ENCODE peak calls at places on chromosome 20, in five cellular contexts. S, N, V, J and E are unnamed samples.

GRCh38 chr20:60999256-60999655 is 252.8 kb upstream of the CDH4 start:
- DNase-seq in J (no peak), S (no peak), V (no peak), N (no peak), E (no peak)

GRCh38 chr20:20894280-20894679 is 181.8 kb upstream of the RALGAPA2 start:
- DNase-seq in N (no peak), J (no peak), S (no peak), V (no peak), E (no peak)

GRCh38 chr20:9609892-9610502 is 95.6 kb downstream of the LAMP5 start:
- DNase-seq in V (no peak), N (peak; percentile 27), S (peak; percentile 57), J (peak; percentile 28), E (no peak)

GRCh38 chr20:50083034-50083433 is 29.9 kb downstream of the UBE2V1 start:
- DNase-seq in J (no peak), N (no peak), V (peak; percentile 58), S (peak; percentile 10), E (no peak)

GRCh38 chr20:2084703-2085102 is 16.9 kb upstream of the STK35 start:
- DNase-seq in N (no peak), S (no peak), J (no peak), V (no peak), E (no peak)

GRCh38 chr20:21640556-21640955 is 64.9 kb upstream of the PAX1 start:
- DNase-seq in V (no peak), S (no peak), J (no peak), N (no peak), E (no peak)

GRCh38 chr20:16393836-16394235 is 179.4 kb downstream of the KIF16B start:
- DNase-seq in J (no peak), N (no peak), S (no peak), V (no peak), E (no peak)

GRCh38 chr20:58692579-58693225 is at the start of gene NPEPL1:
- DNase-seq in N (peak; percentile 59), S (no peak), V (peak; percentile 95), J (peak; percentile 80), E (peak; percentile 83)

GRCh38 chr20:46688151-46689081 is 828 bp downstream of the TP53RK start:
- DNase-seq in J (no peak), N (no peak), S (no peak), V (no peak), E (no peak)

GRCh38 chr20:8183526-8183925 is 51.5 kb downstream of the PLCB1 start:
- DNase-seq in S (no peak), V (no peak), J (no peak), N (no peak), E (no peak)

GRCh38 chr20:64176548-64177419 is 12.5 kb downstream of the MYT1 start:
- DNase-seq in V (no peak), J (peak; percentile 44), S (no peak), N (no peak), E (no peak)

GRCh38 chr20:25275813-25276532 is 28.1 kb downstream of the PYGB start:
- DNase-seq in J (peak; percentile 24), N (peak; percentile 1), S (peak; percentile 34), V (peak; percentile 74), E (peak; percentile 34)

GRCh38 chr20:20130399-20130798 is 78.1 kb downstream of the CFAP61 start:
- DNase-seq in J (no peak), S (no peak), N (no peak), V (no peak), E (no peak)

DNA sequence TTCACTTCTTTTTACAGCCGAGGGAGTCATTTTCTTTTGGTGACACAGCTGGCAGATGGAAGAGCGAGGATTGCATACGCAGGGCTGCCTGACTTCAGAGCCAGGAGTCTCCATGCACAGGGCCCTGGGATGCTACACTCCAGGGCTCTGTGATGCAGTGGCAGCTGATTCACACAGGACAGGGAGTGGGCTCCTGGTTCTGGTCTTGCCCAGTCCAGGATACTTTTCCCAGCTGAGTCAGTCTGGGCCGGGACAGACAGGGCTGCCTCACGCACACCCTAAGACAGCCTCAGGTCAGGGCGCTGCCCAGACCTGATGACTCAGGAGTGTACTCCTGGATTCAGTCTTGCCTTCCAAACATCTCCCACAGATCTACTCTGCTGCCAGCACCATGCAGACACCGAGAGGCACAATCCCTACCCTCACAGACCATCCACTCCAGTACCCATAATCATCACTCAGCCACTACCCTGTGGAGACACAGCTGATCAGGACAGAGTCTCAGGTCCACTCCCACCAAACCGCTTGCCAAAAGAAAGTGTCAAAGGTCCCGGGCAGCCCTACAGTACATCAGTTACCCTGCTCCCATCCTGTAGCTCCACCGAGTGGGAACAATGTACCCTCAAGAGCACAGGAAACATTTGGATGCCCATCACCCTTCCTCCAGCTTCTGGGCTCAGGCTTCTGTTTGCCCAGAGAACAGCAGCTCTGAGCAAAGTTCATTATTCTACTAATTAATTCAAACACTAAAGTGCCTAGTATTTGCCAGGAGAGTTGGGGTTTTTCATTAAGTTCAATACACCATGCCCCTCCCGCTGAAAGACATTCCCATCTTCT is 11.5 kb downstream of the SDC4 start:
- DNase-seq in J (no peak), S (peak; percentile 69), N (no peak), V (no peak), E (peak; percentile 87)
- TF ChIP-seq CTCF in J (no peak), S (no peak), N (no peak), V (no peak), E (no peak)

GRCh38 chr20:17453592-17453991 is 77.6 kb downstream of the BFSP1 start:
- DNase-seq in V (no peak), N (no peak), J (no peak), S (no peak), E (no peak)

GRCh38 chr20:17452441-17452840 is 78.7 kb downstream of the BFSP1 start:
- DNase-seq in J (no peak), S (no peak), N (no peak), V (no peak), E (no peak)

GRCh38 chr20:17460119-17460518 is 71.1 kb downstream of the BFSP1 start:
- DNase-seq in V (no peak), J (no peak), S (no peak), N (no peak), E (no peak)

GRCh38 chr20:17457064-17457463 is 74.1 kb downstream of the BFSP1 start:
- DNase-seq in V (no peak), N (no peak), S (no peak), J (no peak), E (no peak)

DNA sequence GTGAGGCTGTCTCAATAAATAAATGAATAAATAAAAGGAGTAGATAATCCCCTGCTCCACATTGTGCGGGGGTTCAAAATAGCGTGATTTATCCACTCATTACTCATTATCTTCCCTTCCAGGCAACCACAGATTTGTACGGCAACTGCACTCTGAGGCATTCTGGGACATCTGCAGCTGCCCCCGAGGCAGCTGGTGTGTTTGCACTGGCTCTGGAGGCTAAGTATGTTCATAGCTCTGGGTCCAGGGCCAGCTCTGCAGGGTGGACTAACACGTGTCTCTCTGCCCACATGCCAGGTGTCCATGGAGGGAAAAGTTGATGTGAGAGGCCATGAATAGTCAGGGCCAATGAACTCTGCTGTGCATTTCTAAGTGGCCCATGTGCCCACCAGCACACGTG is 75.0 kb downstream of the BFSP1 start:
- DNase-seq in J (no peak), V (no peak), S (no peak), N (no peak), E (no peak)
- H3K4me1 ChIP-seq in J (no peaks in the 10 kb centered on the region), V (no peaks in the 10 kb centered on the region), S (no peaks in the 10 kb centered on the region), N (no peaks in the 10 kb centered on the region), E (no peaks in the 10 kb centered on the region)

GRCh38 chr20:62694106-62694505 is 14.5 kb upstream of the NTSR1 start:
- DNase-seq in S (no peak), V (no peak), J (no peak), N (no peak), E (no peak)
- TF ChIP-seq CTCF in S (no peak), V (no peak), J (no peak), N (no peak), E (no peak)

GRCh38 chr20:57496592-57496991 is 28.3 kb downstream of the CTCFL start:
- DNase-seq in V (no peak), N (no peak), J (no peak), S (no peak), E (no peak)

GRCh38 chr20:57498425-57499400 is 26.2 kb downstream of the CTCFL start:
- DNase-seq in J (peak; percentile 49), S (no peak), V (no peak), N (no peak), E (no peak)

GRCh38 chr20:57493091-57493615 is 31.8 kb downstream of the CTCFL start:
- DNase-seq in S (no peak), N (no peak), J (no peak), V (no peak), E (no peak)

GRCh38 chr20:57499676-57500075 is 25.3 kb downstream of the CTCFL start:
- DNase-seq in S (no peak), J (no peak), N (no peak), V (no peak), E (no peak)

DNA sequence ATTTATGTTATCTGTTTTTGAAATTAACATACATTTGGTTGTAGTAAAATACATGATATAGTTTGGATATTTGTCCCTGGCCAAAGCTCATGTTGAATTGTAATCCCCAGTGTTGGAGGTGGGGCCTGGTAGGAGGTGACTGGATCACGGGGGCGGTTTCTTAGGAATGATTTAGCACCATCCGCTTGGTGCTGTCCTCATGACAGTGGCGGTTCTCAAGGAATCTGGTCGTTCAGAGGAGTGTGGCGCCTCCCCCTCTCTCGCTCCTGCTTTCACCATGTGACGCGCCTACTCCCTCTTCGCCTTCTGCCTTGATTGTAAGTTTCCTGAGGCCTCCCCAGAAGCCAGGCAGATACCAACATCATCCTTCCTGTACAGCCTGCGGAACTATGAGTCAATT is 29.0 kb downstream of the CTCFL start:
- DNase-seq in J (no peak), S (no peak), N (no peak), V (no peak), E (no peak)
- H3K4me1 ChIP-seq in J (peaks cover 9% of the 10 kb centered on the region), S (no peaks in the 10 kb centered on the region), N (peaks cover 5% of the 10 kb centered on the region), V (peaks cover 25% of the 10 kb centered on the region), E (peaks cover 3% of the 10 kb centered on the region)

DNA sequence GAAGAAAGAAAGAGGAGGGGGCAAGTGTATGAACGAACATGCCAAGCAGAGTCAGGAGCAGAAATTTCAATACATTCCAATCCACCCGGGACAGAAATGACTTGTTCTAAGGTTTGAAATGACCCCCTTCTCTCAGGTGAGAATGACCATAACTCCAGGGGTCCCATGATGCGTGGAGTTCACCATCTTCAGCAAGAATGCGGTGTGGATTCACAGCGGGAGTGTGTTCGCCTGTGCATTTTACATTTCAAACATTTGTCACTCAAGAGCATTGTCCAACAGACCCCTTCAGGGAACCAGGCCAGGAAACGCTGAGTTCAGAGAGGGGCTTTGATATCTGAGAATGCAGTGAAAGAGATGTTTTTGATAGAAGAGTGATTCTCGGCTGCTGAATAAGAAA is 200.3 kb upstream of the KCNG1 start:
- DNase-seq in S (no peak), J (no peak), N (no peak), V (no peak), E (no peak)
- TF ChIP-seq CTCF in S (no peak), J (no peak), N (no peak), V (no peak), E (no peak)

DNA sequence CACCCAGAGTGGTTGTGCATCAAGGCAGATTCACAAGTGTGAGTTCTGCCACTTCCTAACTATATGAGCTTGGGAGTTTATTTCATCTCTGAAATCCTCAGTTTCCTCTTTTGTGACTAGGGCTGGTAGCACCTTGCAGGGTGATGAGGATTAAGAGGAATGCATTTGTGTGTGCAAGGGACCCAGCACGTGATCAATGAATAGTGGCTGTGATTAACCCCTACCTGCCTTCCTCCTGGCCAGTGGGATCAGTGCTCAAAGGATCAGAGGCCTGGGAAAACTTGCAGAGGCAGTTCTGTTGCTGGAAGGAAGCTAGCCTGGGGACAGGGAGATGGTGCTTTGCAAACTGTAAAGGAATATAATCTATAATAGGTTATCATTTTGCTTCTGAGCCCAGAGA is 7.3 kb downstream of the SDC4 start:
- DNase-seq in S (no peak), J (no peak), N (no peak), V (no peak), E (no peak)
- H3K4me1 ChIP-seq in S (peaks cover 26% of the 10 kb centered on the region), J (peaks cover 100% of the 10 kb centered on the region), N (peaks cover 59% of the 10 kb centered on the region), V (peaks cover 26% of the 10 kb centered on the region), E (peaks cover 83% of the 10 kb centered on the region)